ENCODE peak calls at places on chromosomes 2 and 18, in nine cellular contexts. One of them, this sample, is unnamed.

GRCh38 chr18:31789409-31789808 is 28.7 kb upstream of the SLC25A52 start:
- DNase-seq in A549: no peak
- DNase-seq in DMS53: no peak
- DNase-seq in occipital lobe: no peak
- DNase-seq in NCI-H2081 treated with DMSO at 0.1 percent for 48 hours: no peak
- DNase-seq in stimulated activated CD4-positive, alpha-beta T cell treated with anti-CD3 and anti-CD28 coated beads, Interleukin-4, amount 100 ng/mL, for 48 hours: no peak
- DNase-seq in NCI-H460: no peak
- DNase-seq in T follicular helper cell: no peak
- DNase-seq in amniotic stem cell: no peak
- DNase-seq in this sample: no peak

GRCh38 chr2:68454719-68455118 is 12.4 kb downstream of the FBXO48 start:
- DNase-seq in A549: no peak
- DNase-seq in NCI-H460: no peak
- DNase-seq in stimulated activated CD4-positive, alpha-beta T cell treated with anti-CD3 and anti-CD28 coated beads, Interleukin-4, amount 100 ng/mL, for 48 hours: no peak
- DNase-seq in T follicular helper cell: no peak
- DNase-seq in DMS53: no peak
- DNase-seq in NCI-H2081 treated with DMSO at 0.1 percent for 48 hours: no peak
- DNase-seq in occipital lobe: no peak
- DNase-seq in amniotic stem cell: no peak
- DNase-seq in this sample: no peak

GRCh38 chr18:26461405-26461804 is 86.9 kb downstream of the KCTD1 start:
- DNase-seq in NCI-H2081 treated with DMSO at 0.1 percent for 48 hours: no peak
- DNase-seq in NCI-H460: no peak
- DNase-seq in occipital lobe: no peak
- DNase-seq in amniotic stem cell: no peak
- DNase-seq in T follicular helper cell: no peak
- DNase-seq in DMS53: no peak
- DNase-seq in stimulated activated CD4-positive, alpha-beta T cell treated with anti-CD3 and anti-CD28 coated beads, Interleukin-4, amount 100 ng/mL, for 48 hours: no peak
- DNase-seq in A549: no peak
- DNase-seq in this sample: no peak

GRCh38 chr2:108858894-108859293 is 72.3 kb downstream of the CCDC138 start:
- DNase-seq in NCI-H460: no peak
- DNase-seq in NCI-H2081 treated with DMSO at 0.1 percent for 48 hours: no peak
- DNase-seq in T follicular helper cell: no peak
- DNase-seq in amniotic stem cell: no peak
- DNase-seq in A549: no peak
- DNase-seq in DMS53: no peak
- DNase-seq in occipital lobe: no peak
- DNase-seq in stimulated activated CD4-positive, alpha-beta T cell treated with anti-CD3 and anti-CD28 coated beads, Interleukin-4, amount 100 ng/mL, for 48 hours: no peak
- DNase-seq in this sample: no peak

GRCh38 chr18:74204543-74205152 is 56.3 kb downstream of the TIMM21 start:
- DNase-seq in DMS53: peak
- DNase-seq in amniotic stem cell: no peak
- DNase-seq in NCI-H460: no peak
- DNase-seq in A549: no peak
- DNase-seq in occipital lobe: no peak
- DNase-seq in T follicular helper cell: no peak
- DNase-seq in NCI-H2081 treated with DMSO at 0.1 percent for 48 hours: no peak
- DNase-seq in stimulated activated CD4-positive, alpha-beta T cell treated with anti-CD3 and anti-CD28 coated beads, Interleukin-4, amount 100 ng/mL, for 48 hours: no peak
- DNase-seq in this sample: no peak

GRCh38 chr2:7619203-7619602 is 702.0 kb downstream of the RNF144A start:
- DNase-seq in stimulated activated CD4-positive, alpha-beta T cell treated with anti-CD3 and anti-CD28 coated beads, Interleukin-4, amount 100 ng/mL, for 48 hours: no peak
- DNase-seq in amniotic stem cell: no peak
- DNase-seq in occipital lobe: no peak
- DNase-seq in A549: no peak
- DNase-seq in T follicular helper cell: no peak
- DNase-seq in NCI-H2081 treated with DMSO at 0.1 percent for 48 hours: no peak
- DNase-seq in DMS53: no peak
- DNase-seq in NCI-H460: no peak
- DNase-seq in this sample: no peak

GRCh38 chr18:48801728-48802542 is 148.8 kb downstream of the SMAD7 start:
- DNase-seq in occipital lobe: no peak
- DNase-seq in amniotic stem cell: no peak
- DNase-seq in stimulated activated CD4-positive, alpha-beta T cell treated with anti-CD3 and anti-CD28 coated beads, Interleukin-4, amount 100 ng/mL, for 48 hours: no peak
- DNase-seq in DMS53: no peak
- DNase-seq in A549: no peak
- DNase-seq in T follicular helper cell: no peak
- DNase-seq in NCI-H2081 treated with DMSO at 0.1 percent for 48 hours: no peak
- DNase-seq in NCI-H460: no peak
- DNase-seq in this sample: no peak

GRCh38 chr2:124027182-124027581 is 2.1 kb downstream of the CNTNAP5 start:
- DNase-seq in DMS53: peak
- DNase-seq in A549: peak
- DNase-seq in occipital lobe: peak
- DNase-seq in amniotic stem cell: peak
- DNase-seq in T follicular helper cell: no peak
- DNase-seq in NCI-H460: peak
- DNase-seq in stimulated activated CD4-positive, alpha-beta T cell treated with anti-CD3 and anti-CD28 coated beads, Interleukin-4, amount 100 ng/mL, for 48 hours: no peak
- DNase-seq in NCI-H2081 treated with DMSO at 0.1 percent for 48 hours: peak
- DNase-seq in this sample: peak

GRCh38 chr2:226791487-226792081 is 8.0 kb downstream of the IRS1 start:
- DNase-seq in NCI-H460: peak
- DNase-seq in amniotic stem cell: peak
- DNase-seq in occipital lobe: peak
- DNase-seq in T follicular helper cell: peak
- DNase-seq in A549: peak
- DNase-seq in DMS53: peak
- DNase-seq in stimulated activated CD4-positive, alpha-beta T cell treated with anti-CD3 and anti-CD28 coated beads, Interleukin-4, amount 100 ng/mL, for 48 hours: peak
- DNase-seq in NCI-H2081 treated with DMSO at 0.1 percent for 48 hours: peak
- DNase-seq in this sample: peak

GRCh38 chr2:128442891-128443302 is 124.2 kb upstream of the HS6ST1 start:
- DNase-seq in A549: no peak
- DNase-seq in occipital lobe: no peak
- DNase-seq in T follicular helper cell: no peak
- DNase-seq in amniotic stem cell: no peak
- DNase-seq in NCI-H460: no peak
- DNase-seq in NCI-H2081 treated with DMSO at 0.1 percent for 48 hours: no peak
- DNase-seq in stimulated activated CD4-positive, alpha-beta T cell treated with anti-CD3 and anti-CD28 coated beads, Interleukin-4, amount 100 ng/mL, for 48 hours: no peak
- DNase-seq in DMS53: no peak
- DNase-seq in this sample: no peak

GRCh38 chr2:109264595-109265328 is 135.8 kb downstream of the SH3RF3 start:
- DNase-seq in amniotic stem cell: no peak
- DNase-seq in NCI-H2081 treated with DMSO at 0.1 percent for 48 hours: no peak
- DNase-seq in T follicular helper cell: no peak
- DNase-seq in NCI-H460: no peak
- DNase-seq in occipital lobe: peak
- DNase-seq in DMS53: no peak
- DNase-seq in stimulated activated CD4-positive, alpha-beta T cell treated with anti-CD3 and anti-CD28 coated beads, Interleukin-4, amount 100 ng/mL, for 48 hours: no peak
- DNase-seq in A549: no peak
- DNase-seq in this sample: no peak

This sample was measured in NCI-H1436 treated with DMSO at 0.1 percent for 48 hours.